ENCODE peak calls at places on chromosomes 6 and 20, in eight cellular contexts. U, A, I, S, R, W, G and L are unnamed samples.

GRCh38 chr6:13177617-13178506 is 150.5 kb downstream of the TBC1D7 start:
- DNase-seq in U (no peak), A (no peak), I (no peak), S (no peak), R (no peak), W (no peak), G (no peak), L (no peak)

GRCh38 chr6:134175532-134176282 is 123.3 kb upstream of the SLC2A12 start:
- DNase-seq in U (peak; percentile 90), A (peak; percentile 36), I (peak; percentile 29), S (peak; percentile 82), R (no peak), W (peak; percentile 71), G (peak; percentile 49), L (peak; percentile 91)

GRCh38 chr20:58498445-58499068 is 16.6 kb downstream of the APCDD1L start:
- DNase-seq in U (no peak), A (no peak), I (no peak), S (no peak), R (no peak), W (no peak), G (no peak), L (no peak)

GRCh38 chr6:163416640-163417253 is 2.2 kb downstream of the QKI start:
- DNase-seq in U (no peak), A (peak; percentile 80), I (peak; percentile 33), S (no peak), R (peak; percentile 49), W (peak; percentile 85), G (no peak), L (peak; percentile 92)

GRCh38 chr20:12597491-12597890 is 411.3 kb upstream of the SPTLC3 start:
- DNase-seq in U (no peak), A (no peak), I (no peak), S (no peak), R (no peak), W (no peak), G (no peak), L (no peak)

GRCh38 chr6:82363368-82364086 is at the start of gene TPBG:
- DNase-seq in U (peak; percentile 70), A (peak; percentile 19), I (peak; percentile 47), S (peak; percentile 57), R (no peak), W (peak; percentile 71), G (peak; percentile 78), L (peak; percentile 60)

GRCh38 chr6:79353226-79353625 is 118.7 kb upstream of the HMGN3 start:
- DNase-seq in U (no peak), A (no peak), I (no peak), S (no peak), R (no peak), W (no peak), G (no peak), L (no peak)

GRCh38 chr20:13610205-13610604 is 28.5 kb downstream of the TASP1 start:
- DNase-seq in U (no peak), A (no peak), I (no peak), S (no peak), R (no peak), W (no peak), G (peak; percentile 9), L (no peak)

GRCh38 chr6:134436281-134436815 is 118.4 kb upstream of the SGK1 start:
- DNase-seq in U (no peak), A (no peak), I (peak; percentile 75), S (no peak), R (peak; percentile 88), W (peak; percentile 96), G (no peak), L (peak; percentile 98)

GRCh38 chr6:25223421-25224052 is 55.6 kb upstream of the CARMIL1 start:
- DNase-seq in U (peak; percentile 73), A (peak; percentile 73), I (peak; percentile 61), S (no peak), R (no peak), W (peak; percentile 69), G (peak; percentile 64), L (peak; percentile 82)

GRCh38 chr6:72894091-72894490 is 272.2 kb downstream of the KCNQ5 start:
- DNase-seq in U (no peak), A (no peak), I (no peak), S (no peak), R (no peak), W (no peak), G (no peak), L (no peak)

GRCh38 chr6:100035873-100036653 is 42.0 kb upstream of the MCHR2 start:
- DNase-seq in U (no peak), A (no peak), I (no peak), S (no peak), R (no peak), W (no peak), G (no peak), L (no peak)

GRCh38 chr20:4099905-4100675 is 84.7 kb upstream of the RNF24 start:
- DNase-seq in U (no peak), A (no peak), I (no peak), S (no peak), R (no peak), W (peak; percentile 76), G (no peak), L (no peak)

GRCh38 chr6:130760006-130760405 is 67.2 kb upstream of the SMLR1 start:
- DNase-seq in U (no peak), A (no peak), I (peak; percentile 44), S (no peak), R (no peak), W (peak; percentile 49), G (peak; percentile 4), L (peak; percentile 59)

GRCh38 chr20:4040283-4041179 is 25.2 kb upstream of the RNF24 start:
- DNase-seq in U (no peak), A (no peak), I (no peak), S (no peak), R (no peak), W (peak; percentile 24), G (no peak), L (peak; percentile 44)

GRCh38 chr20:24616258-24617079 is 147.0 kb downstream of the SYNDIG1 start:
- DNase-seq in U (no peak), A (no peak), I (no peak), S (no peak), R (no peak), W (no peak), G (no peak), L (no peak)

GRCh38 chr20:10111144-10111771 is 76.5 kb downstream of the ANKEF1 start:
- DNase-seq in U (no peak), A (no peak), I (no peak), S (peak; percentile 77), R (no peak), W (no peak), G (no peak), L (no peak)

GRCh38 chr20:35238170-35238569 is 11.7 kb downstream of the MMP24 start:
- DNase-seq in U (no peak), A (no peak), I (no peak), S (no peak), R (no peak), W (no peak), G (no peak), L (no peak)

GRCh38 chr6:138406443-138406842 is 2.4 kb downstream of the HEBP2 start:
- DNase-seq in U (no peak), A (no peak), I (no peak), S (no peak), R (no peak), W (no peak), G (no peak), L (no peak)

GRCh38 chr6:158801655-158802294 is 17.4 kb downstream of the EZR start:
- DNase-seq in U (no peak), A (peak; percentile 58), I (no peak), S (no peak), R (no peak), W (no peak), G (no peak), L (no peak)

GRCh38 chr6:158805698-158806373 is 13.3 kb downstream of the EZR start:
- DNase-seq in U (no peak), A (no peak), I (no peak), S (no peak), R (no peak), W (no peak), G (no peak), L (no peak)

GRCh38 chr6:158799051-158799792 is 19.9 kb downstream of the EZR start:
- DNase-seq in U (no peak), A (no peak), I (no peak), S (peak; percentile 81), R (no peak), W (peak; percentile 36), G (peak; percentile 72), L (peak; percentile 59)

GRCh38 chr6:158807515-158808441 is 11.4 kb downstream of the EZR start:
- DNase-seq in U (no peak), A (no peak), I (no peak), S (no peak), R (no peak), W (no peak), G (no peak), L (no peak)

DNA sequence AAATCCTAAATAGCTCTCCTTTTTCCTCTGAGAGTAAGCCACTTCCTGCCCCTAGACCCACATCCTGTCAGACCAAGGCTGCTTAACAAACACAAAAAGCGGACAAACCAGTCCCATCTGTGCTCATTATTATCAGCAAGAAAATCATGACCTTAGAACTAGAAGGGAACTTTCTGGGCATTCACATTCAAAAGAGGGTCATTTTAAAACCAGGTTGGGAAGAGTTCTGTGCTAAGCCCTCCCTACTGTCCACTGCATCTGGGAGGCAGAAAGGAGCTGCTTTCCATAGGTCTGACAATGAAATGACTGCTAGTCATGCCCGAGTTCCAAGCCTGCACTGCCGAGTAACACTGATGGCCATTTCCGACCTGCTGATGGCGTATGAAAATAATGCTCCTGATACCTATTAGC is 15.4 kb downstream of the EZR start:
- DNase-seq in U (no peak), A (no peak), I (no peak), S (no peak), R (no peak), W (peak; percentile 54), G (no peak), L (no peak)
- H3K4me3 ChIP-seq in U (peak overlapping the region; percentile 30), A (no peak overlapping the region), I (no peak overlapping the region), S (no peak overlapping the region), R (no peak overlapping the region), W (no peak overlapping the region), G (no peak overlapping the region), L (no peak overlapping the region)

GRCh38 chr6:7106752-7107577 is 796 bp upstream of the RREB1 start:
- DNase-seq in U (peak; percentile 72), A (no peak), I (no peak), S (peak; percentile 63), R (no peak), W (no peak), G (no peak), L (no peak)
- TF ChIP-seq CTCF in U (no peak), A (peak; percentile 51), I (peak; percentile 44), S (no peak), R (peak; percentile 36), W (peak; percentile 47), G (peak; percentile 21), L (peak; percentile 25)

GRCh38 chr20:731891-732560 is 36.3 kb downstream of the SLC52A3 start:
- DNase-seq in U (no peak), A (no peak), I (no peak), S (no peak), R (no peak), W (no peak), G (no peak), L (no peak)
- H3K4me3 ChIP-seq in U (no peak overlapping the region), A (no peak overlapping the region), I (no peak overlapping the region), S (no peak overlapping the region), R (no peak overlapping the region), W (no peak overlapping the region), G (no peak overlapping the region), L (no peak overlapping the region)

DNA sequence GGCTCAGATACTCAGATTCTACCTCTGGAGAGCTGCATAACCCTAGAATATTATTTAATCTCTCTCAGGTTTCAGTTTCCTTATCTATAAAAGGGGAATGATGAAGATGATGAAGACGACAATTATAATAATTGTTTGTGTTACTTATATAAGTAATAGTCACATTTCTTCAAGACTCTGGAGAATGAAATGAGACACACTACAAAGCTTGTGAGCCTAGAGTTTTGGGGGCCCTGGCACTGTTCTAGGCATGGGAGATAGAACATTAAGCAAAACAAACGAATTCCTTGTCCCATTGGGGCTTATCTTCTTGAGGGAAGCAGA is 5.4 kb upstream of the ZNF217 start:
- DNase-seq in U (no peak), A (no peak), I (no peak), S (no peak), R (no peak), W (no peak), G (no peak), L (no peak)
- TF ChIP-seq CTCF in U (no peak), A (no peak), I (no peak), S (no peak), R (no peak), W (no peak), G (no peak), L (no peak)